ENCODE peak calls at places on chromosomes 1 and 21, in seven cellular contexts. S is H9, H is H1, X is mesendoderm, P is IMR-90, E is neuronal stem cell, O is trophoblast cell. J is an unnamed sample.

GRCh38 chr21:20537162-20537561 is 461.0 kb upstream of the NCAM2 start:
- DNase-seq in O (no peak), E (no peak), H (no peak), S (no peak), P (no peak), X (no peak), J (no peak)

GRCh38 chr1:223033658-223034057 is 109.4 kb downstream of the TLR5 start:
- DNase-seq in E (no peak), X (no peak), P (no peak), O (no peak), S (no peak), H (no peak), J (no peak)

GRCh38 chr1:226149806-226150205 is 36.7 kb downstream of the ACBD3 start:
- DNase-seq in O (peak; percentile 40), S (no peak), E (no peak), P (peak; percentile 29), H (no peak), X (peak; percentile 58), J (peak; percentile 64)

GRCh38 chr21:32333953-32334673 is 35.5 kb downstream of the MRAP start:
- DNase-seq in O (no peak), S (peak; percentile 6), X (no peak), P (no peak), H (no peak), E (no peak), J (no peak)

GRCh38 chr1:206705187-206705586 is 20.5 kb downstream of the MAPKAPK2 start:
- DNase-seq in P (peak; percentile 89), O (no peak), E (peak; percentile 51), H (no peak), X (no peak), S (no peak), J (peak; percentile 62)

GRCh38 chr1:198330982-198331620 is 174.3 kb downstream of the NEK7 start:
- DNase-seq in O (no peak), S (no peak), H (no peak), E (no peak), X (peak; percentile 10), P (peak; percentile 29), J (no peak)

GRCh38 chr1:215457213-215457612 is 109.9 kb upstream of the KCTD3 start:
- DNase-seq in X (no peak), H (no peak), O (no peak), P (no peak), S (no peak), E (no peak), J (no peak)

GRCh38 chr21:14572206-14572780 is 26.2 kb upstream of the SAMSN1 start:
- DNase-seq in H (no peak), E (no peak), O (no peak), S (no peak), X (no peak), P (no peak), J (no peak)

GRCh38 chr1:167526659-167527383 is 8.5 kb upstream of the CD247 start:
- DNase-seq in P (no peak), E (no peak), S (no peak), X (no peak), O (no peak), H (no peak), J (no peak)

GRCh38 chr1:208004851-208005250 is 93.9 kb upstream of the CD34 start:
- DNase-seq in X (no peak), P (peak; percentile 65), H (no peak), S (no peak), O (no peak), E (no peak), J (peak; percentile 8)

GRCh38 chr1:40315795-40316594 is 1.1 kb downstream of the COL9A2 start:
- DNase-seq in E (peak; percentile 48), H (no peak), P (no peak), O (peak; percentile 12), S (peak; percentile 51), X (peak; percentile 89), J (peak; percentile 27)

DNA sequence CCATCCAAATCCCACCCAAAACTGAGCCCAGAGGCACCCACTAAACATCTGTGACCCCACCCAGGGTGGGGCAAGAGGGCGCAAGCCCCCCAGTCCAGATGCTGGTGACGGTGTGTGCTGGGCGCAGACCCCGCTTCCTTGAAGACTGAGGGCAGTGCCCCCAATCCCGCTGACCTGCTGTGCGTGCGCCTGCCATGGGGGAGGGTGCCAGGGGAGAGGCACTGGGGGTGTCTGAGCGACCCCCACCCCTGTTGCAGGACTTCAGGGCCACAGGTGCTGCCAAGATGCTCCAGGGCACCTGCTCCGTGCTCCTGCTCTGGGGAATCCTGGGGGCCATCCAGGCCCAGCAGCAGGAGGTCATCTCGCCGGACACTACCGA is 13.3 kb downstream of the COL6A2 start:
- DNase-seq in O (no peak), P (no peak), S (peak; percentile 22), E (no peak), X (no peak), H (no peak), J (no peak)
- H4K8ac ChIP-seq in O (no peak overlapping the region), P (no peak overlapping the region), S (no peak overlapping the region), E (no peak overlapping the region), X (no peak overlapping the region), H (no peak overlapping the region), J (peak overlapping the region; percentile 8)

DNA sequence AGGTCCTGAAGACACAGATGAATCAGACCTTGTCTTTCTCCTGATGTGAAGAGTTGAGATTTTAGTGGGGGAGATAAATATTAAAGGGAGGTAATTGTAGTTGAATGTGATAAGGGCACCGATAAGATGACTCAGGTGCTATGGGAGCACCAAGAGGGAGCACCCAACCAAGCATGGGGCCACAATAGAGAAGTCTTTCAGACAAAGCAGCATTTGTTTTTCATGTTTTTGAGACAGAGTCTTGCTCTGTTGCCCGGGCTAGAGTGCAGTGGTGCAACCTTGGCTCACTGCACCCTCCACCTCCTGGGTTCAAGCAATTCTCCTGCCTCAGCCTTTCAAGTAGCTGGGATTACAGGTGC is 16.2 kb downstream of the SZT2 start:
- DNase-seq in S (no peak), P (no peak), H (no peak), O (no peak), E (no peak), X (no peak), J (no peak)
- H4K8ac ChIP-seq in S (no peak overlapping the region), P (no peak overlapping the region), H (no peak overlapping the region), O (no peak overlapping the region), E (no peak overlapping the region), X (no peak overlapping the region), J (no peak overlapping the region)

GRCh38 chr1:78468511-78468910 is 22.3 kb upstream of the PTGFR start:
- DNase-seq in O (no peak), H (no peak), S (no peak), E (no peak), X (no peak), P (no peak), J (no peak)
- H4K8ac ChIP-seq in O (no peak overlapping the region), H (no peak overlapping the region), S (no peak overlapping the region), E (no peak overlapping the region), X (no peak overlapping the region), P (no peak overlapping the region), J (no peak overlapping the region)

DNA sequence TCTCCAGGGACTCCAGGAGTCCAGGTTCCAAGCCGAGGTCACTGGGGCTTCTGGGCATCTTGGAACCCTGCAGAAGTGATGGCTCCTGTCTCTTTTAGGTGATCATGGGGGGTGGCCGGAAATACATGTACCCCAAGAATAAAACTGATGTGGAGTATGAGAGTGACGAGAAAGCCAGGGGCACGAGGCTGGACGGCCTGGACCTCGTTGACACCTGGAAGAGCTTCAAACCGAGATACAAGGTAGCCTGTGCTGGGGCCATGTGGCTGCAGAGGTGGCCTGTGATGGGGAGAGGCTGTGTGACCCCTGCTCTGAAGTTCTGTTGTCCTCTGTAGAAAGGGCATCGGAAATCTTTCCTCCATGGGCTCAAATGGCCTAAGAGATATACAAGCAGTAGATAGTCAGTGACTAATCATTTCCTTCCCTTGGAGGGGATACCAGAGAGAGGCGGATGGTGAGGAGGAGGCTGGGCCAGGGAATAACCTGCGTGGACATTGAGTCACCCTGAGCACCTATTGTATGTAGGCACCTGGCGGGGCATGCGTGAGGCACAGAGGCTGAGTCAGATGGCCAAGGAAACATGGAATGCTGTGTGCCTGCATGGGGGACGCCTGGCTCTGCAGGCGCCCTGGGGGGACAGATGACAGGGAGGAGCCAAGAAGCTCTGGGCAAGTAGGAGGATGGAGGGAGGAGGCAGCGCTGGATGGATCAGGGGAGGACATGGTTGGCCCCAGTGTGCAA is 59.0 kb downstream of the ALPL start:
- DNase-seq in X (peak; percentile 85), P (peak; percentile 44), O (peak; percentile 79), H (no peak), E (no peak), S (no peak), J (peak; percentile 64)
- H4K8ac ChIP-seq in X (no peak overlapping the region), P (peak overlapping the region; percentile 61), O (no peak overlapping the region), H (no peak overlapping the region), E (no peak overlapping the region), S (no peak overlapping the region), J (peak overlapping the region; percentile 27)

J was measured in mesenchymal stem cell.